ENCODE peak calls at places on chromosome 3, in five cellular contexts. One of them, this sample, is unnamed.

GRCh38 chr3:138082085-138082991 is 33.1 kb downstream of the DZIP1L start:
- DNase-seq in PC-9: peak
- DNase-seq in fibroblast of lung: peak
- DNase-seq in cardiac muscle cell: no peak
- DNase-seq in activated CD8-positive, alpha-beta T cell treated with anti-CD3 and anti-CD28 coated beads for 36 hours: peak
- DNase-seq in this sample: no peak

GRCh38 chr3:36214460-36214859 is 165.8 kb upstream of the STAC start:
- DNase-seq in PC-9: no peak
- DNase-seq in fibroblast of lung: no peak
- DNase-seq in cardiac muscle cell: no peak
- DNase-seq in activated CD8-positive, alpha-beta T cell treated with anti-CD3 and anti-CD28 coated beads for 36 hours: no peak
- DNase-seq in this sample: no peak

GRCh38 chr3:67685499-67685898 is 31.1 kb upstream of the SUCLG2 start:
- DNase-seq in PC-9: no peak
- DNase-seq in fibroblast of lung: no peak
- DNase-seq in cardiac muscle cell: no peak
- DNase-seq in activated CD8-positive, alpha-beta T cell treated with anti-CD3 and anti-CD28 coated beads for 36 hours: no peak
- DNase-seq in this sample: peak

GRCh38 chr3:52834871-52835501 is at the start of gene MUSTN1:
- DNase-seq in PC-9: no peak
- DNase-seq in fibroblast of lung: peak
- DNase-seq in cardiac muscle cell: peak
- DNase-seq in activated CD8-positive, alpha-beta T cell treated with anti-CD3 and anti-CD28 coated beads for 36 hours: no peak
- DNase-seq in this sample: no peak

GRCh38 chr3:17949116-17949515 is 206.7 kb upstream of the TBC1D5 start:
- DNase-seq in PC-9: no peak
- DNase-seq in fibroblast of lung: no peak
- DNase-seq in cardiac muscle cell: no peak
- DNase-seq in activated CD8-positive, alpha-beta T cell treated with anti-CD3 and anti-CD28 coated beads for 36 hours: peak
- DNase-seq in this sample: no peak

GRCh38 chr3:134797080-134797801 is 2.2 kb downstream of the EPHB1 start:
- DNase-seq in PC-9: no peak
- DNase-seq in fibroblast of lung: no peak
- DNase-seq in cardiac muscle cell: no peak
- DNase-seq in activated CD8-positive, alpha-beta T cell treated with anti-CD3 and anti-CD28 coated beads for 36 hours: no peak
- DNase-seq in this sample: no peak

GRCh38 chr3:149717391-149718056 is 34.8 kb downstream of the COMMD2 start:
- DNase-seq in PC-9: peak
- DNase-seq in fibroblast of lung: peak
- DNase-seq in cardiac muscle cell: peak
- DNase-seq in activated CD8-positive, alpha-beta T cell treated with anti-CD3 and anti-CD28 coated beads for 36 hours: peak
- DNase-seq in this sample: peak

GRCh38 chr3:13838421-13838820 is 41.5 kb downstream of the WNT7A start:
- DNase-seq in PC-9: no peak
- DNase-seq in fibroblast of lung: no peak
- DNase-seq in cardiac muscle cell: no peak
- DNase-seq in activated CD8-positive, alpha-beta T cell treated with anti-CD3 and anti-CD28 coated beads for 36 hours: no peak
- DNase-seq in this sample: no peak

GRCh38 chr3:100040846-100041245 is 73.5 kb downstream of the FILIP1L start:
- DNase-seq in PC-9: no peak
- DNase-seq in fibroblast of lung: peak
- DNase-seq in cardiac muscle cell: no peak
- DNase-seq in activated CD8-positive, alpha-beta T cell treated with anti-CD3 and anti-CD28 coated beads for 36 hours: no peak
- DNase-seq in this sample: no peak

GRCh38 chr3:100040446-100040845 is 73.9 kb downstream of the FILIP1L start:
- DNase-seq in PC-9: no peak
- DNase-seq in fibroblast of lung: peak
- DNase-seq in cardiac muscle cell: peak
- DNase-seq in activated CD8-positive, alpha-beta T cell treated with anti-CD3 and anti-CD28 coated beads for 36 hours: no peak
- DNase-seq in this sample: no peak

GRCh38 chr3:100042577-100042981 is 71.7 kb downstream of the FILIP1L start:
- DNase-seq in PC-9: peak
- DNase-seq in fibroblast of lung: peak
- DNase-seq in cardiac muscle cell: no peak
- DNase-seq in activated CD8-positive, alpha-beta T cell treated with anti-CD3 and anti-CD28 coated beads for 36 hours: no peak
- DNase-seq in this sample: no peak

GRCh38 chr3:100042144-100042543 is 72.2 kb downstream of the FILIP1L start:
- DNase-seq in PC-9: peak
- DNase-seq in fibroblast of lung: peak
- DNase-seq in cardiac muscle cell: no peak
- DNase-seq in activated CD8-positive, alpha-beta T cell treated with anti-CD3 and anti-CD28 coated beads for 36 hours: no peak
- DNase-seq in this sample: no peak

DNA sequence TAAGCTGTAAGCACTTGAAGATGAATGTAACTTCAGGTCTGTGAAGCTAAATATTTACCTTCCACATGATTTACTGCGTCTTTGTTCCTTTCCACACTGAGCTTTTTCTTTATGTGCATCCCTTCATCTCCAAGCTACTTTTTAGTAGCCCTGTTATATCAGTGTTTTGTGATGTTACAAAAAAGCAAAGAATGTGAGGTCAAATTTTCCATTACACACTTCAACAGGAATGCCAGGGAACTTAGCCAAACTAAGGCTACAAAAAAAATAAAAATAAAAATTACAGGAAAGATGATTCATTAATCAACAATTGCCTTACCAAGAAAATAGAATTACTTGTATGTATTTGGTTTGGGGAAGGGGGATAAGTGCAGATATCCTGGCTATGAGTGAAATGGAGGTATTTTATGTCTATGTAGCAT is 73.0 kb downstream of the FILIP1L start:
- DNase-seq in PC-9: peak
- DNase-seq in fibroblast of lung: peak
- DNase-seq in cardiac muscle cell: peak
- DNase-seq in activated CD8-positive, alpha-beta T cell treated with anti-CD3 and anti-CD28 coated beads for 36 hours: no peak
- DNase-seq in this sample: no peak
- TF ChIP-seq CTCF in PC-9: no peak
- TF ChIP-seq CTCF in fibroblast of lung: no peak
- TF ChIP-seq CTCF in cardiac muscle cell: no peak
- TF ChIP-seq CTCF in activated CD8-positive, alpha-beta T cell treated with anti-CD3 and anti-CD28 coated beads for 36 hours: no peak
- TF ChIP-seq CTCF in this sample: no peak

GRCh38 chr3:193132923-193133463 is 108.0 kb upstream of the PLAAT1 start:
- DNase-seq in PC-9: no peak
- DNase-seq in fibroblast of lung: no peak
- DNase-seq in cardiac muscle cell: no peak
- DNase-seq in activated CD8-positive, alpha-beta T cell treated with anti-CD3 and anti-CD28 coated beads for 36 hours: no peak
- DNase-seq in this sample: no peak

GRCh38 chr3:193132247-193132646 is 108.8 kb upstream of the PLAAT1 start:
- DNase-seq in PC-9: no peak
- DNase-seq in fibroblast of lung: no peak
- DNase-seq in cardiac muscle cell: no peak
- DNase-seq in activated CD8-positive, alpha-beta T cell treated with anti-CD3 and anti-CD28 coated beads for 36 hours: no peak
- DNase-seq in this sample: no peak

GRCh38 chr3:193124861-193125260 is 116.2 kb upstream of the PLAAT1 start:
- DNase-seq in PC-9: no peak
- DNase-seq in fibroblast of lung: no peak
- DNase-seq in cardiac muscle cell: no peak
- DNase-seq in activated CD8-positive, alpha-beta T cell treated with anti-CD3 and anti-CD28 coated beads for 36 hours: no peak
- DNase-seq in this sample: no peak

GRCh38 chr3:193130576-193130975 is 110.4 kb upstream of the PLAAT1 start:
- DNase-seq in PC-9: no peak
- DNase-seq in fibroblast of lung: no peak
- DNase-seq in cardiac muscle cell: no peak
- DNase-seq in activated CD8-positive, alpha-beta T cell treated with anti-CD3 and anti-CD28 coated beads for 36 hours: no peak
- DNase-seq in this sample: no peak

GRCh38 chr3:193129607-193130006 is 111.4 kb upstream of the PLAAT1 start:
- DNase-seq in PC-9: no peak
- DNase-seq in fibroblast of lung: no peak
- DNase-seq in cardiac muscle cell: peak
- DNase-seq in activated CD8-positive, alpha-beta T cell treated with anti-CD3 and anti-CD28 coated beads for 36 hours: no peak
- DNase-seq in this sample: no peak
- TF ChIP-seq CTCF in PC-9: peak
- TF ChIP-seq CTCF in fibroblast of lung: no peak
- TF ChIP-seq CTCF in cardiac muscle cell: no peak
- TF ChIP-seq CTCF in activated CD8-positive, alpha-beta T cell treated with anti-CD3 and anti-CD28 coated beads for 36 hours: no peak
- TF ChIP-seq CTCF in this sample: no peak

DNA sequence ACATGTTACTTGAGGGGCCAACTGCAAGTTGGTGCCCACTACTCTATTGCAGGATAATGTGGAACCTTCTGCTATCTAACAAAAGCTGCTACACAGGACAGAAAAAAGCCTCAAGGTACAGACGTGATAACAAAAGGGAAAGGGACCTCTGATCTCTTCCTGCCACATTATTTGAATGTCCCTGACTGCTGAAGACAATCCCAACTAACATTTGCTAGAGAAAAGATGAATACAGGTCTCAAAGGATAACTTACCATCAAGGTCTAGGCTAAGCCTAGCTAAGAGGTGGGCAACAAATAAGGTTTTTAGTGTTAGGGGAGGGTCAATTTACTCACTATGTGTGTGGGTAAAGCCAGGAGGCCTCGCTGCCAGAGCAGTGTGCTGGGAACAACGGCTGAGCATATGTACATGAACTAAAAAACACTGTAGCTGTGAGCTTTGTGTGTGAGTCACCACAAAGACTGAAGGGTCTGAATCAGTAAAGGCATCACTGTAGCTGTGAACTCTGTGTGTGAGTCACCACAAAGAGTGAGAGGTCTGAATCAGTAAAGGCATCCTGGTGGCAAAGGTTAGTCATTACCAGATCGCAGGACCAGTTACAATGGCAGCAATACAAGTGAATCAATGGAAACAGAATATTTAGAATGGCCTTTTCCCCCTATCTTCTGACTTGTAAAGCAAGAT is 111.7 kb downstream of the LMLN start:
- DNase-seq in PC-9: peak
- DNase-seq in fibroblast of lung: peak
- DNase-seq in cardiac muscle cell: no peak
- DNase-seq in activated CD8-positive, alpha-beta T cell treated with anti-CD3 and anti-CD28 coated beads for 36 hours: peak
- DNase-seq in this sample: peak
- TF ChIP-seq CTCF in PC-9: peak
- TF ChIP-seq CTCF in fibroblast of lung: no peak
- TF ChIP-seq CTCF in cardiac muscle cell: peak
- TF ChIP-seq CTCF in activated CD8-positive, alpha-beta T cell treated with anti-CD3 and anti-CD28 coated beads for 36 hours: no peak
- TF ChIP-seq CTCF in this sample: no peak

GRCh38 chr3:123411340-123412040 is 37.4 kb downstream of the ADCY5 start:
- DNase-seq in PC-9: no peak
- DNase-seq in fibroblast of lung: no peak
- DNase-seq in cardiac muscle cell: no peak
- DNase-seq in activated CD8-positive, alpha-beta T cell treated with anti-CD3 and anti-CD28 coated beads for 36 hours: no peak
- DNase-seq in this sample: no peak

GRCh38 chr3:123410149-123410515 is 38.8 kb downstream of the ADCY5 start:
- DNase-seq in PC-9: no peak
- DNase-seq in fibroblast of lung: no peak
- DNase-seq in cardiac muscle cell: no peak
- DNase-seq in activated CD8-positive, alpha-beta T cell treated with anti-CD3 and anti-CD28 coated beads for 36 hours: no peak
- DNase-seq in this sample: no peak

GRCh38 chr3:123409443-123410148 is 39.3 kb downstream of the ADCY5 start:
- DNase-seq in PC-9: peak
- DNase-seq in fibroblast of lung: no peak
- DNase-seq in cardiac muscle cell: no peak
- DNase-seq in activated CD8-positive, alpha-beta T cell treated with anti-CD3 and anti-CD28 coated beads for 36 hours: no peak
- DNase-seq in this sample: no peak

GRCh38 chr3:123412811-123413588 is 35.9 kb downstream of the ADCY5 start:
- DNase-seq in PC-9: no peak
- DNase-seq in fibroblast of lung: no peak
- DNase-seq in cardiac muscle cell: no peak
- DNase-seq in activated CD8-positive, alpha-beta T cell treated with anti-CD3 and anti-CD28 coated beads for 36 hours: no peak
- DNase-seq in this sample: no peak

DNA sequence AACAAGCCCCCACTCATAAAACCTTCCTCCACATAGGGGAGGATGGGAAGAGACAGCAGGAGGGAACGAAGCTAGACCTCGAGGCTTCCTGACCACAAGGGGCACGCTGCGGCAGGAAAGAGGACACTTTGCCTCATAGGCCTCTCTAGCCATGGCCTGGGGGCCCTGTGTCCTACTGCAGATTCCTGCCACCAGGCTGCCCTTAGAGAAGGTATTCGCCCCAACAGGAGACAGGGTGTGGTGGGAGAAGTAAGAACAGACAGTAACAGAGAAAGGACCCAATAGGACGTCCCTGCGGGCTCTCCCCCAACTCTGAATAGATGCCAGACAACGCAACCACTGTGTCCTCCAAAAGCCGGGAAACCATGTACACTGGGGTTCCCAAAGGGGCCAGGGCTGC is 36.8 kb downstream of the ADCY5 start:
- DNase-seq in PC-9: no peak
- DNase-seq in fibroblast of lung: no peak
- DNase-seq in cardiac muscle cell: no peak
- DNase-seq in activated CD8-positive, alpha-beta T cell treated with anti-CD3 and anti-CD28 coated beads for 36 hours: no peak
- DNase-seq in this sample: no peak
- TF ChIP-seq CTCF in PC-9: no peak
- TF ChIP-seq CTCF in fibroblast of lung: no peak
- TF ChIP-seq CTCF in cardiac muscle cell: no peak
- TF ChIP-seq CTCF in activated CD8-positive, alpha-beta T cell treated with anti-CD3 and anti-CD28 coated beads for 36 hours: no peak
- TF ChIP-seq CTCF in this sample: no peak

DNA sequence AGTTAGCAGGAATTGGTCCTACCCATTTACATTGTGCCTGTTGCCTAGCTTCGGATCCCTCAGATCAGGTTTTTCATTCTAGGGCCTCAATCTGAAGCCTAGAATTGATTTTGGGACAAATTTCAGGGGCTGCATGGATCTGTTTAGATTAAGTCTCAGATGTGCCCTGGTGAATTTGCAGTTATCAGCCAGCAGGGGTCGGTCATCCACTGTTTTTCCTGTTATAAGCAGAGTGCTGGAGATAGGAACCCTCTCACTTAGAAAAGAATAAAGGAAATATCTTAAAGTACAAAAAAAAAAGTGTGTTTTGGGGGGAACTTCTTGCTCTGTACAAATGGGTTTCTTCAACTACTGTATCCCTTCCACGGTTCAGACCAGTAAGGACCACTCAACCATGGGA is 212.5 kb downstream of the BCHE start:
- DNase-seq in PC-9: no peak
- DNase-seq in fibroblast of lung: peak
- DNase-seq in cardiac muscle cell: no peak
- DNase-seq in activated CD8-positive, alpha-beta T cell treated with anti-CD3 and anti-CD28 coated beads for 36 hours: no peak
- DNase-seq in this sample: no peak
- TF ChIP-seq CTCF in PC-9: peak
- TF ChIP-seq CTCF in fibroblast of lung: no peak
- TF ChIP-seq CTCF in cardiac muscle cell: peak
- TF ChIP-seq CTCF in activated CD8-positive, alpha-beta T cell treated with anti-CD3 and anti-CD28 coated beads for 36 hours: no peak
- TF ChIP-seq CTCF in this sample: no peak

GRCh38 chr3:170809021-170809974 is 60.7 kb downstream of the RPL22L1 start:
- DNase-seq in PC-9: peak
- DNase-seq in fibroblast of lung: peak
- DNase-seq in cardiac muscle cell: peak
- DNase-seq in activated CD8-positive, alpha-beta T cell treated with anti-CD3 and anti-CD28 coated beads for 36 hours: peak
- DNase-seq in this sample: peak
- TF ChIP-seq CTCF in PC-9: peak
- TF ChIP-seq CTCF in fibroblast of lung: peak
- TF ChIP-seq CTCF in cardiac muscle cell: peak
- TF ChIP-seq CTCF in activated CD8-positive, alpha-beta T cell treated with anti-CD3 and anti-CD28 coated beads for 36 hours: no peak
- TF ChIP-seq CTCF in this sample: peak

This sample was measured in GM10248.